ENCODE peak calls at places on chromosomes 3 and 15, in four cellular contexts. One of them, this sample, is unnamed.

GRCh38 chr3:45861043-45861846 is 19.3 kb upstream of the LZTFL1 start:
- DNase-seq in GM12878: peak; percentile 65
- DNase-seq in IMR-90: no peak
- DNase-seq in mesendoderm: no peak
- DNase-seq in this sample: no peak

GRCh38 chr3:109927161-109927560 is 589.8 kb upstream of the DPPA4 start:
- DNase-seq in GM12878: no peak
- DNase-seq in IMR-90: peak; percentile 98
- DNase-seq in mesendoderm: peak; percentile 80
- DNase-seq in this sample: no peak

GRCh38 chr3:178950676-178951075 is 120.9 kb downstream of the ZMAT3 start:
- DNase-seq in GM12878: no peak
- DNase-seq in IMR-90: no peak
- DNase-seq in mesendoderm: no peak
- DNase-seq in this sample: no peak

GRCh38 chr3:69197922-69198540 is 75.6 kb upstream of the LMOD3 start:
- DNase-seq in GM12878: no peak
- DNase-seq in IMR-90: no peak
- DNase-seq in mesendoderm: no peak
- DNase-seq in this sample: no peak

GRCh38 chr3:113885050-113885449 is 46.5 kb downstream of the GRAMD1C start:
- DNase-seq in GM12878: no peak
- DNase-seq in IMR-90: no peak
- DNase-seq in mesendoderm: no peak
- DNase-seq in this sample: no peak

GRCh38 chr15:69996842-69997478 is 100.8 kb downstream of the TLE3 start:
- DNase-seq in GM12878: no peak
- DNase-seq in IMR-90: no peak
- DNase-seq in mesendoderm: no peak
- DNase-seq in this sample: no peak

GRCh38 chr15:33737687-33738606 is 230.3 kb upstream of the CHRM5 start:
- DNase-seq in GM12878: no peak
- DNase-seq in IMR-90: peak; percentile 23
- DNase-seq in mesendoderm: peak; percentile 74
- DNase-seq in this sample: peak; percentile 9

GRCh38 chr15:55221090-55222011 is 24.6 kb upstream of the RSL24D1 start:
- DNase-seq in GM12878: peak; percentile 52
- DNase-seq in IMR-90: peak; percentile 96
- DNase-seq in mesendoderm: peak; percentile 96
- DNase-seq in this sample: no peak

GRCh38 chr3:125644036-125645025 is 49.0 kb upstream of the OSBPL11 start:
- DNase-seq in GM12878: no peak
- DNase-seq in IMR-90: peak; percentile 8
- DNase-seq in mesendoderm: no peak
- DNase-seq in this sample: no peak

GRCh38 chr3:15796771-15797599 is 794 bp downstream of the ANKRD28 start:
- DNase-seq in GM12878: no peak
- DNase-seq in IMR-90: peak; percentile 77
- DNase-seq in mesendoderm: peak; percentile 60
- DNase-seq in this sample: no peak

GRCh38 chr15:80015156-80015555 is 44.2 kb upstream of the BCL2A1 start:
- DNase-seq in GM12878: no peak
- DNase-seq in IMR-90: no peak
- DNase-seq in mesendoderm: no peak
- DNase-seq in this sample: no peak

GRCh38 chr15:44501768-44502366 is 35.1 kb upstream of the EIF3J start:
- DNase-seq in GM12878: no peak
- DNase-seq in IMR-90: peak; percentile 66
- DNase-seq in mesendoderm: peak; percentile 46
- DNase-seq in this sample: no peak

GRCh38 chr15:57797145-57797544 is 90.6 kb downstream of the POLR2M start:
- DNase-seq in GM12878: no peak
- DNase-seq in IMR-90: no peak
- DNase-seq in mesendoderm: no peak
- DNase-seq in this sample: no peak

GRCh38 chr15:40340038-40340739 is 550 bp downstream of the CCDC9B start:
- DNase-seq in GM12878: no peak
- DNase-seq in IMR-90: peak; percentile 73
- DNase-seq in mesendoderm: no peak
- DNase-seq in this sample: no peak

GRCh38 chr3:86921981-86922680 is 68.8 kb downstream of the VGLL3 start:
- DNase-seq in GM12878: no peak
- DNase-seq in IMR-90: peak; percentile 39
- DNase-seq in mesendoderm: no peak
- DNase-seq in this sample: no peak

GRCh38 chr3:174387736-174388135 is 471.4 kb upstream of the NAALADL2 start:
- DNase-seq in GM12878: no peak
- DNase-seq in IMR-90: no peak
- DNase-seq in mesendoderm: no peak
- DNase-seq in this sample: no peak

GRCh38 chr15:67997996-67998395 is 56.1 kb upstream of the PIAS1 start:
- DNase-seq in GM12878: no peak
- DNase-seq in IMR-90: peak; percentile 64
- DNase-seq in mesendoderm: no peak
- DNase-seq in this sample: no peak

GRCh38 chr3:117661636-117662095 is 952.1 kb downstream of the TUSC7 start:
- DNase-seq in GM12878: no peak
- DNase-seq in IMR-90: peak; percentile 76
- DNase-seq in mesendoderm: no peak
- DNase-seq in this sample: no peak

GRCh38 chr15:75030023-75030413 is 6.6 kb downstream of the PPCDC start:
- DNase-seq in GM12878: no peak
- DNase-seq in IMR-90: peak; percentile 13
- DNase-seq in mesendoderm: peak; percentile 39
- DNase-seq in this sample: no peak

GRCh38 chr15:61459785-61460707 is 230.9 kb upstream of the RORA start:
- DNase-seq in GM12878: no peak
- DNase-seq in IMR-90: peak; percentile 9
- DNase-seq in mesendoderm: no peak
- DNase-seq in this sample: no peak

GRCh38 chr3:184155644-184156521 is 706 bp downstream of the DVL3 start:
- DNase-seq in GM12878: no peak
- DNase-seq in IMR-90: peak; percentile 16
- DNase-seq in mesendoderm: peak; percentile 61
- DNase-seq in this sample: no peak

GRCh38 chr15:43538091-43538490 is 20.7 kb downstream of the MAP1A start:
- DNase-seq in GM12878: no peak
- DNase-seq in IMR-90: no peak
- DNase-seq in mesendoderm: no peak
- DNase-seq in this sample: no peak

GRCh38 chr3:8893001-8893400 is 70.3 kb downstream of the RAD18 start:
- DNase-seq in GM12878: no peak
- DNase-seq in IMR-90: no peak
- DNase-seq in mesendoderm: no peak
- DNase-seq in this sample: no peak

GRCh38 chr3:42052132-42052866 is 38.9 kb upstream of the TRAK1 start:
- DNase-seq in GM12878: no peak
- DNase-seq in IMR-90: peak; percentile 88
- DNase-seq in mesendoderm: peak; percentile 40
- DNase-seq in this sample: no peak
- H3K9ac ChIP-seq in GM12878: no peak overlapping the region
- H3K9ac ChIP-seq in IMR-90: peak overlapping the region; percentile 54
- H3K9ac ChIP-seq in mesendoderm: no peak overlapping the region
- H3K9ac ChIP-seq in this sample: no peak overlapping the region

DNA sequence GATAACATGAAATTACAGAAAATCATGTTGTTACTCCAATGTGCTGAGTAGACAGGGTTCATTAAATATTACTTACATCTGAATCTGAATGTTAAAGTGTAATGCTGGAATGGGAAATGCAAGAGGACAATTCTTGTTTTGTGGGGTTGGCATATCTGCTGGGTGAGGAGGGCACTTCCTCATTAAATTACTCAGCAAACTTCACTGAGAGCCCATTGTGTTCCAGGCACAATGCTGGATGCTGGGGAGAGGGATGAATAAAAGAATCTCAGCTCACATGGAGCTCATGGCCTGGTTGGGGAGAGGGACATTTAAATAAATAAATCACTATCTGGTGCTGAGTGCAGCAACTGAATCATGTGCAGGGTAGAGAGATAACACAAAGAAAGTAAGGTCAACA is 199.2 kb upstream of the CFAP20DC start:
- DNase-seq in GM12878: no peak
- DNase-seq in IMR-90: no peak
- DNase-seq in mesendoderm: no peak
- DNase-seq in this sample: no peak
- H3K4me3 ChIP-seq in GM12878: no peak overlapping the region
- H3K4me3 ChIP-seq in IMR-90: no peak overlapping the region
- H3K4me3 ChIP-seq in mesendoderm: no peak overlapping the region
- H3K4me3 ChIP-seq in this sample: no peak overlapping the region

DNA sequence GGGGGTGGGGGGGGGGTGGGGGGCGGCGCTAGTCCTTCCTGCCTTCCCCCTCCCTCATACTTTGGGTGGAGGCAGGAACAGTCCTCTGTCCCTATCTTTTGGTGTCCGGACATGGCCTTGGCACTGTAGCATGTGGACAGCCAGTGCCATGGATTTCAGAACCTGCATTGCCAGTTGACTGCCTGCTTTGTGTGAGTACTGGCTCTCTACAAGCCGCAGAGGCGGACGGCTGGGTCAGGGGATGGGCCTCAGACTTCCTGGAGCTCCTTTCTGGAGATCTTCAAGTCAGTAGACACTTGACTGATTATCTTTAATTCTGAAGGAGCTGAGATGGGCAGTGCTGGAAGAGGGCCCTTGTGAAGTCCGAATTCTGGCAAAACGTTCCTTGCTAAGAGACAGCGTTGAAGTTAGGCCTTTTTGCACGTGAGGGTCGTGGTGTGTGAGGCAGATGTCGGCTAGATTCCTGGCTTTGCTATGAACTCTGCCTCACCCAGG is 2.5 kb downstream of the CLDN11 start:
- DNase-seq in GM12878: no peak
- DNase-seq in IMR-90: peak; percentile 44
- DNase-seq in mesendoderm: no peak
- DNase-seq in this sample: no peak
- H3K9ac ChIP-seq in GM12878: no peak overlapping the region
- H3K9ac ChIP-seq in IMR-90: peak overlapping the region; percentile 75
- H3K9ac ChIP-seq in mesendoderm: peak overlapping the region; percentile 35
- H3K9ac ChIP-seq in this sample: no peak overlapping the region

GRCh38 chr3:119555929-119556328 is 3.5 kb downstream of the CD80 start:
- DNase-seq in GM12878: no peak
- DNase-seq in IMR-90: no peak
- DNase-seq in mesendoderm: no peak
- DNase-seq in this sample: no peak

GRCh38 chr3:119558528-119559339 is 680 bp downstream of the CD80 start:
- DNase-seq in GM12878: no peak
- DNase-seq in IMR-90: no peak
- DNase-seq in mesendoderm: no peak
- DNase-seq in this sample: no peak

GRCh38 chr3:119557192-119557873 is 2.1 kb downstream of the CD80 start:
- DNase-seq in GM12878: no peak
- DNase-seq in IMR-90: no peak
- DNase-seq in mesendoderm: no peak
- DNase-seq in this sample: no peak

GRCh38 chr3:119557874-119558264 is 1.5 kb downstream of the CD80 start:
- DNase-seq in GM12878: no peak
- DNase-seq in IMR-90: no peak
- DNase-seq in mesendoderm: no peak
- DNase-seq in this sample: no peak

DNA sequence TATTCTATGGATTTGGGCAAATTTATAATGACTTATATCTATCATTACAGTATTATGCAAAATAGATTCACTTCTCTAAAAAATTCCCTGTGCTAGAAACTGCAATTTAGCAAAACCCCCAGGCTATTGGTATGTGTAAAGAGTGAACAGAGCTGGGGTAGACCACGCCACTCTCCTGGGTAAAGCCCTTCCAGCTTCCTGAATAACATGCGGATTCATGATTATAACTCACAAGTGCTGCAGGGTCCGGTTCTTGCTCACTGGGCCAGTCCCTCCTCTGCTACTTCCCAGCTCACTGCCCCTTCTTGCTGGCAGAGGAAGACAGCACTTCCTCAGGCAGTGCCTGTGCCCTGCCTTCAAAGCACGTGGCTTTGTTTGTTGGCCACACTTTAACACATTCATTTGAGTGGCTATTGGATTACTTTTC is 4.1 kb downstream of the CD80 start:
- DNase-seq in GM12878: no peak
- DNase-seq in IMR-90: no peak
- DNase-seq in mesendoderm: no peak
- DNase-seq in this sample: no peak
- H3K4me3 ChIP-seq in GM12878: peak overlapping the region; percentile 76
- H3K4me3 ChIP-seq in IMR-90: no peak overlapping the region
- H3K4me3 ChIP-seq in mesendoderm: no peak overlapping the region
- H3K4me3 ChIP-seq in this sample: no peak overlapping the region

DNA sequence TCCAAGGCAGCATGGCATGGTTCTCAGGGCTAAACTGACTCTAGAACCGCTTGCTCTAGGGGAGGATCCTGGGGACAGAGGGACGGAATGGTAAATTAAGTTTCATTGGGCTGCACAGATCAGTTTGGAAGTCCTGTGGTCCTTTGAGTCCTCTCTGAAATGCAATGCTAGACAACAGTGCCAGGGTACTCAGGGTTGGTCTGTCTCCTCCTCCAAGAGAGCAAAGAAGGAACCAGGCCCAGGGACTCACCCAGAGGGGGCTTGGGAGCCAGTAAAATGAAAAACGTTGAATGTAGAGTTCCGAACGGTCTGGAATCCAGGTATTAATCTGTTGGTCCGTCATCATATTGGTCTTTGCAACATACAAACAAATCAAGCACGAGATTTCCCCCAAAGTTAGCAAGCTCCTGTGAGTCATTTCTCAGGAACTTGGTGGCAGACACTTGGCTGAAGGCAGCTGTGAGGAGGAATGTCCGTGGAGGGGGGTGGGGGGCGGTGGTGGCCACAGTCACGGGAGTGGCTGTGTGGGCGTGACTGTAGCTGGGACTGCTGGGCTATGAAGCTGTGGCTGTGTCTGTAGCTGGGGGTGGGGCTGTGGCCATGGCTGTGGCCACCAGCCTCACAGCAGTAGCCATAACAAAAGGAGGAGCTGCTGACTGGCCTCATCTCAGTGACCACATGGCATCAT is 361.0 kb downstream of the SHQ1 start:
- DNase-seq in GM12878: no peak
- DNase-seq in IMR-90: peak; percentile 85
- DNase-seq in mesendoderm: peak; percentile 91
- DNase-seq in this sample: no peak
- H3K9ac ChIP-seq in GM12878: peak overlapping the region; percentile 8
- H3K9ac ChIP-seq in IMR-90: no peak overlapping the region
- H3K9ac ChIP-seq in mesendoderm: no peak overlapping the region
- H3K9ac ChIP-seq in this sample: peak overlapping the region; percentile 44

GRCh38 chr3:48897401-48898376 is 993 bp downstream of the SLC25A20 start:
- DNase-seq in GM12878: no peak
- DNase-seq in IMR-90: no peak
- DNase-seq in mesendoderm: no peak
- DNase-seq in this sample: no peak

GRCh38 chr3:48898383-48899234 is at the start of gene SLC25A20:
- DNase-seq in GM12878: peak; percentile 63
- DNase-seq in IMR-90: peak; percentile 78
- DNase-seq in mesendoderm: peak; percentile 94
- DNase-seq in this sample: peak; percentile 88

GRCh38 chr3:48896991-48897390 is 1.7 kb downstream of the SLC25A20 start:
- DNase-seq in GM12878: no peak
- DNase-seq in IMR-90: no peak
- DNase-seq in mesendoderm: no peak
- DNase-seq in this sample: no peak

DNA sequence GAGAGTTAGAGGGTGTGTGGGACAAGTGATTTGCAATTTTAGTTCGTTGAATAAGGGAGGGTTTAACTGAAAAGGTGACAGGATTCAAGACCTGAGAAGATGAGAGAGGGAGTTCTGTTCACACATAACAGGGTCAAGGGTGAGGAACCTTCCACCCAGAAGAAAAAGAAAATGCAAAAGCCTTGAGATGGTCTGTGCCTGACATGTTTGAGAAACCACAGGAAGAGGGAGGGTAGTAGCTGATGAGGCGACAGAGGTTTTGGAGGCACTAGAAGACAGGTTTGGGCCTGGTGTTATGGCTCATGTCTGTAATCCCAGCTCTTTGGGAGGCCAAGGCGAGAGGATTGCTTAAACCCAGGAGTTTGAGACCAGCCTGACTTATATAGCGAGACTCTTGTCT is 616 bp upstream of the SLC25A20 start:
- DNase-seq in GM12878: no peak
- DNase-seq in IMR-90: no peak
- DNase-seq in mesendoderm: no peak
- DNase-seq in this sample: no peak
- H3K4me3 ChIP-seq in GM12878: peak overlapping the region; percentile 75
- H3K4me3 ChIP-seq in IMR-90: no peak overlapping the region
- H3K4me3 ChIP-seq in mesendoderm: no peak overlapping the region
- H3K4me3 ChIP-seq in this sample: no peak overlapping the region